ENCODE peak calls at places on chromosome 11, in five cellular contexts. H, R, T, D and Z are unnamed samples.

GRCh38 chr11:60343094-60343704 is 16.1 kb downstream of the MS4A6E start:
- DNase-seq in H (peak; percentile 27), R (no peak), T (no peak), D (no peak), Z (no peak)

GRCh38 chr11:6637871-6638270 is 17.7 kb downstream of the DCHS1 start:
- DNase-seq in H (no peak), R (peak; percentile 67), T (no peak), D (no peak), Z (peak; percentile 70)

GRCh38 chr11:35752115-35752514 is 89.5 kb downstream of the TRIM44 start:
- DNase-seq in H (no peak), R (no peak), T (no peak), D (no peak), Z (no peak)

GRCh38 chr11:23846902-23847422 is 649.9 kb upstream of the LUZP2 start:
- DNase-seq in H (no peak), R (no peak), T (no peak), D (no peak), Z (no peak)

GRCh38 chr11:131668867-131669780 is 298.7 kb downstream of the NTM start:
- DNase-seq in H (peak; percentile 6), R (peak; percentile 40), T (peak; percentile 25), D (no peak), Z (peak; percentile 61)

GRCh38 chr11:117668291-117668690 is 128.7 kb downstream of the DSCAML1 start:
- DNase-seq in H (no peak), R (no peak), T (no peak), D (no peak), Z (no peak)

GRCh38 chr11:2912498-2912897 is 16.7 kb downstream of the PHLDA2 start:
- DNase-seq in H (peak; percentile 87), R (peak; percentile 96), T (peak; percentile 95), D (no peak), Z (no peak)

GRCh38 chr11:108672113-108672512 is 7.2 kb downstream of the DDX10 start:
- DNase-seq in H (no peak), R (no peak), T (no peak), D (no peak), Z (no peak)

GRCh38 chr11:91299980-91300379 is 924.6 kb upstream of the FAT3 start:
- DNase-seq in H (no peak), R (no peak), T (no peak), D (no peak), Z (no peak)

GRCh38 chr11:115081972-115082371 is 403.6 kb downstream of the NXPE2 start:
- DNase-seq in H (no peak), R (no peak), T (no peak), D (no peak), Z (no peak)
- H3K27me3 ChIP-seq in H (no peaks in the 10 kb centered on the region), R (peaks cover 36% of the 10 kb centered on the region), T (peaks cover 6% of the 10 kb centered on the region), D (no peaks in the 10 kb centered on the region), Z (no peaks in the 10 kb centered on the region)

GRCh38 chr11:64848779-64849599 is 4.5 kb upstream of the CDC42BPG start:
- DNase-seq in H (no peak), R (peak; percentile 89), T (peak; percentile 89), D (no peak), Z (no peak)

GRCh38 chr11:64852804-64853520 is 8.5 kb upstream of the CDC42BPG start:
- DNase-seq in H (no peak), R (no peak), T (no peak), D (no peak), Z (no peak)

GRCh38 chr11:64849600-64850356 is 5.3 kb upstream of the CDC42BPG start:
- DNase-seq in H (no peak), R (no peak), T (no peak), D (no peak), Z (no peak)

GRCh38 chr11:64851831-64852337 is 7.4 kb upstream of the CDC42BPG start:
- DNase-seq in H (no peak), R (no peak), T (peak; percentile 62), D (no peak), Z (no peak)

GRCh38 chr11:64850979-64851567 is 6.6 kb upstream of the CDC42BPG start:
- DNase-seq in H (no peak), R (peak; percentile 51), T (peak; percentile 71), D (no peak), Z (no peak)
- H3K4me1 ChIP-seq in H (peaks cover 98% of the 10 kb centered on the region), R (peaks cover 74% of the 10 kb centered on the region), T (peaks cover 46% of the 10 kb centered on the region), D (peaks cover 66% of the 10 kb centered on the region), Z (peaks cover 60% of the 10 kb centered on the region)

GRCh38 chr11:64767344-64768299 is 7.8 kb upstream of the PYGM start:
- DNase-seq in H (peak; percentile 45), R (peak; percentile 73), T (peak; percentile 77), D (no peak), Z (peak; percentile 86)
- TF ChIP-seq POLR2AphosphoS5 in H (no peak), R (no peak), T (peak; percentile 8), D (no peak), Z (no peak)

GRCh38 chr11:1361882-1362281 is 27.9 kb upstream of the BRSK2 start:
- DNase-seq in H (no peak), R (no peak), T (no peak), D (no peak), Z (no peak)
- H3K27me3 ChIP-seq in H (peaks cover 4% of the 10 kb centered on the region), R (peaks cover 5% of the 10 kb centered on the region), T (peaks cover 7% of the 10 kb centered on the region), D (no peaks in the 10 kb centered on the region), Z (no peaks in the 10 kb centered on the region)

GRCh38 chr11:115930276-115930675 is 426.1 kb upstream of the CADM1 start:
- DNase-seq in H (no peak), R (no peak), T (no peak), D (no peak), Z (no peak)
- H3K4me1 ChIP-seq in H (no peaks in the 10 kb centered on the region), R (no peaks in the 10 kb centered on the region), T (no peaks in the 10 kb centered on the region), D (no peaks in the 10 kb centered on the region), Z (peaks cover 16% of the 10 kb centered on the region)

DNA sequence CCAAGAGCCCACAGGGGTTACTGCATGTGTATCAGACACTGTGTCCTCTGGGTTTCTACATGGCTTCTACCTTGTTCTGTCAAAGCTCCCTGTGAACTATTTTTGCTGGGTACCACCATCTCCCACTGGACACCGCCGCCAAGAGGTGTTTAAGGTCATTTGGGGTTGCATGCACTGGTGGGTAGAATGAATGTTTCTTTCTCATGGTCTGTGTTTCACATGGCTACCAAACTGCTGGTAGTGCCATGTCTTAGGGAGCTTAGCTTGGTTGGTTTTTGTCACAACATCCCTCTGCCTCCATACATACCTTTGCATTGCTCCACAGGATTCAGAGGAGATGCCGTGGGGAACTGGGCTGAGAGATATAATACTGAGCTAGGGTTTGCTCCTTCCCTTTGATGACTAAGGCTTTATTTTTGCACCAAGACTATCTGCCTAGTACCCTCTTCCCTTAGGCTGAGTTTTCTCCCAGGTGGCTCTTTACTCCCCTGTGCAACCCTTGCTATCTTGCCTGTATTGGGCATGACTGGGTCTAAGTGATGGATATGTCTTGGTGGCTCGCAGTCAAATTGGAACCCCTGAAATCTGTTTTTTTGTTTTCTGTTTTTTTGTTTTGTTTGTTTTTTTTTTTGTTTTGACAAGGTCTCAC is 73.2 kb downstream of the BDNF start:
- DNase-seq in H (no peak), R (no peak), T (no peak), D (no peak), Z (no peak)
- TF ChIP-seq POLR2AphosphoS5 in H (no peak), R (no peak), T (no peak), D (no peak), Z (no peak)

DNA sequence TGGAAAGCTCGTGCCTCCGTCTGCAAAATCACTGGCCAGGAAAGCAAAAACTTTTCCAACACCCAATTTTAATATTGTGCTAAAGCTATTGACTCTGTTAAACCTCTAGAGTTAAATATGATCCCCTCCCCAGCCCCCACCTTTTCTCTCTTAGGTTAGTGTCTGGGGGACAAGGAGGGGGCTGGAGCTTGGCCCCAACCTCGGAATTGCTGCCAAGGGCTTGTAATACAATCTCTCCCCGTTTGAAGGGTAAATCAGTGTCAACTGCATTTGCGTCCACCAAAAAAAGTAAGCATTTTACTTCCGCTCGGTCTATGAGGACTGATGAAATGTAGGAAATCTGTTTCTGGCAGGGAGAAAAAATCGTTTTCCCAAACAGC is at the start of gene GAS2:
- DNase-seq in H (no peak), R (no peak), T (no peak), D (no peak), Z (no peak)
- H3K27me3 ChIP-seq in H (peaks cover 18% of the 10 kb centered on the region), R (peaks cover 25% of the 10 kb centered on the region), T (peaks cover 64% of the 10 kb centered on the region), D (no peaks in the 10 kb centered on the region), Z (peaks cover 45% of the 10 kb centered on the region)

GRCh38 chr11:96242971-96243647 is 99.9 kb downstream of the MAML2 start:
- DNase-seq in H (peak; percentile 92), R (peak; percentile 93), T (peak; percentile 94), D (no peak), Z (peak; percentile 98)
- H3K4me1 ChIP-seq in H (peaks cover 45% of the 10 kb centered on the region), R (peaks cover 31% of the 10 kb centered on the region), T (peaks cover 36% of the 10 kb centered on the region), D (peaks cover 41% of the 10 kb centered on the region), Z (peaks cover 25% of the 10 kb centered on the region)

DNA sequence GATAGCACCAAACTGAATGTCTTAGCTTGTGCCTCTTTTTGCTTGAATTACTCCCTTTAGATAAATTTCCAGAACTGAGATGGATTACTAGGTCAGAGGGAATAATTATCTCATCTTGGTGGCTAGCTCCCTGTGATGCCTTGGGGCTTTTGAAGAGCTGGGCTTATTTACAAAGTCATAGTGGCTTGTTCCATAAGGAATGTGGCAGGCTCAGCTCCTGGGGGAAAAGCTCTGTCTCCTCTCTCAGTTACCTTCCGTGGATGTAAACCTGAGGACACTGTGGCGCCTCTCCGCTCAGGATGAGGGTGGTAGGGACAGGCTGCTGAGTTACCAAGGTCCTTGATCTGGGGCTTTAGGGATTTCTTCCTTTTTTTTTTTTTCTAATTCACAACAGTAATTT is 121.7 kb downstream of the PARVA start:
- DNase-seq in H (no peak), R (no peak), T (no peak), D (no peak), Z (no peak)
- TF ChIP-seq POLR2AphosphoS5 in H (no peak), R (no peak), T (no peak), D (no peak), Z (no peak)

GRCh38 chr11:64042301-64042700 is 6.6 kb downstream of the FLRT1 start:
- DNase-seq in H (no peak), R (no peak), T (no peak), D (no peak), Z (no peak)

GRCh38 chr11:64038500-64038899 is 2.8 kb downstream of the FLRT1 start:
- DNase-seq in H (no peak), R (no peak), T (no peak), D (no peak), Z (no peak)

GRCh38 chr11:64041846-64042245 is 6.1 kb downstream of the FLRT1 start:
- DNase-seq in H (no peak), R (no peak), T (no peak), D (no peak), Z (no peak)

GRCh38 chr11:64039012-64039665 is 3.4 kb downstream of the FLRT1 start:
- DNase-seq in H (no peak), R (no peak), T (no peak), D (no peak), Z (no peak)

GRCh38 chr11:64040684-64041267 is 5.0 kb downstream of the FLRT1 start:
- DNase-seq in H (no peak), R (no peak), T (no peak), D (no peak), Z (no peak)
- H3K27me3 ChIP-seq in H (no peaks in the 10 kb centered on the region), R (peaks cover 39% of the 10 kb centered on the region), T (peaks cover 25% of the 10 kb centered on the region), D (no peaks in the 10 kb centered on the region), Z (no peaks in the 10 kb centered on the region)